ENCODE peak calls at places on chromosomes 7 and 10, in five cellular contexts. One of them, this sample, is unnamed.

GRCh38 chr10:80324086-80324485 is 32.5 kb downstream of the DYDC1 start:
- DNase-seq in EL: peak
- DNase-seq in NCI-H1930: no peak
- DNase-seq in cardiac muscle cell: peak
- DNase-seq in NCI-H2081: no peak
- DNase-seq in this sample: no peak

GRCh38 chr10:97584060-97584797 is at the start of gene HOGA1:
- DNase-seq in EL: peak
- DNase-seq in NCI-H2081: no peak
- DNase-seq in cardiac muscle cell: peak
- DNase-seq in NCI-H1930: no peak
- DNase-seq in this sample: no peak

GRCh38 chr7:17564678-17565209 is 266.3 kb downstream of the AHR start:
- DNase-seq in EL: peak
- DNase-seq in NCI-H2081: no peak
- DNase-seq in NCI-H1930: no peak
- DNase-seq in cardiac muscle cell: peak
- DNase-seq in this sample: no peak

GRCh38 chr10:37739181-37739580 is 118.2 kb downstream of the ZNF248 start:
- DNase-seq in cardiac muscle cell: no peak
- DNase-seq in EL: no peak
- DNase-seq in NCI-H1930: no peak
- DNase-seq in NCI-H2081: no peak
- DNase-seq in this sample: no peak

GRCh38 chr10:17358461-17358860 is 95.9 kb downstream of the ST8SIA6 start:
- DNase-seq in EL: no peak
- DNase-seq in NCI-H1930: no peak
- DNase-seq in cardiac muscle cell: no peak
- DNase-seq in NCI-H2081: no peak
- DNase-seq in this sample: no peak

GRCh38 chr7:38561166-38561565 is 70.0 kb downstream of the AMPH start:
- DNase-seq in cardiac muscle cell: no peak
- DNase-seq in EL: peak
- DNase-seq in NCI-H1930: no peak
- DNase-seq in NCI-H2081: no peak
- DNase-seq in this sample: no peak

GRCh38 chr7:14687241-14687640 is 215.3 kb downstream of the DGKB start:
- DNase-seq in NCI-H1930: no peak
- DNase-seq in cardiac muscle cell: no peak
- DNase-seq in EL: no peak
- DNase-seq in NCI-H2081: no peak
- DNase-seq in this sample: no peak

GRCh38 chr10:64257704-64258103 is 736.5 kb downstream of the REEP3 start:
- DNase-seq in EL: no peak
- DNase-seq in NCI-H2081: no peak
- DNase-seq in NCI-H1930: no peak
- DNase-seq in cardiac muscle cell: no peak
- DNase-seq in this sample: no peak

GRCh38 chr10:514137-514671 is 175.3 kb downstream of the DIP2C start:
- DNase-seq in NCI-H1930: peak
- DNase-seq in cardiac muscle cell: no peak
- DNase-seq in NCI-H2081: peak
- DNase-seq in EL: no peak
- DNase-seq in this sample: no peak

GRCh38 chr10:77496941-77497420 is 140.6 kb downstream of the KCNMA1 start:
- DNase-seq in EL: peak
- DNase-seq in NCI-H1930: no peak
- DNase-seq in NCI-H2081: peak
- DNase-seq in cardiac muscle cell: no peak
- DNase-seq in this sample: no peak

GRCh38 chr7:71733108-71733870 is 601.3 kb downstream of the GALNT17 start:
- DNase-seq in NCI-H1930: peak
- DNase-seq in NCI-H2081: peak
- DNase-seq in EL: peak
- DNase-seq in cardiac muscle cell: peak
- DNase-seq in this sample: peak

GRCh38 chr7:79615466-79615865 is 162.0 kb upstream of the MAGI2 start:
- DNase-seq in NCI-H2081: no peak
- DNase-seq in EL: no peak
- DNase-seq in NCI-H1930: no peak
- DNase-seq in cardiac muscle cell: peak
- DNase-seq in this sample: no peak

GRCh38 chr7:10568891-10569290 is 404.8 kb upstream of the PHF14 start:
- DNase-seq in EL: no peak
- DNase-seq in NCI-H2081: no peak
- DNase-seq in NCI-H1930: no peak
- DNase-seq in cardiac muscle cell: no peak
- DNase-seq in this sample: no peak

GRCh38 chr10:98259606-98260319 is 8.2 kb downstream of the LOXL4 start:
- DNase-seq in cardiac muscle cell: no peak
- DNase-seq in EL: no peak
- DNase-seq in NCI-H2081: no peak
- DNase-seq in NCI-H1930: no peak
- DNase-seq in this sample: no peak

GRCh38 chr10:34504534-34504933 is 310.6 kb downstream of the PARD3 start:
- DNase-seq in EL: peak
- DNase-seq in NCI-H2081: no peak
- DNase-seq in NCI-H1930: no peak
- DNase-seq in cardiac muscle cell: peak
- DNase-seq in this sample: no peak

GRCh38 chr10:70192325-70192966 is 22.1 kb upstream of the SAR1A start:
- DNase-seq in cardiac muscle cell: peak
- DNase-seq in NCI-H2081: no peak
- DNase-seq in NCI-H1930: no peak
- DNase-seq in EL: no peak
- DNase-seq in this sample: no peak

GRCh38 chr10:112754001-112754411 is 196.0 kb upstream of the TCF7L2 start:
- DNase-seq in NCI-H1930: no peak
- DNase-seq in cardiac muscle cell: peak
- DNase-seq in NCI-H2081: no peak
- DNase-seq in EL: peak
- DNase-seq in this sample: no peak

GRCh38 chr7:6154542-6155404 is 117.7 kb downstream of the CYTH3 start:
- DNase-seq in NCI-H2081: no peak
- DNase-seq in EL: no peak
- DNase-seq in cardiac muscle cell: no peak
- DNase-seq in NCI-H1930: no peak
- DNase-seq in this sample: no peak

GRCh38 chr7:81769891-81770818 is at the start of gene HGF:
- DNase-seq in cardiac muscle cell: peak
- DNase-seq in NCI-H1930: no peak
- DNase-seq in EL: peak
- DNase-seq in NCI-H2081: no peak
- DNase-seq in this sample: no peak

GRCh38 chr10:71312840-71313789 is 5.9 kb upstream of the SLC29A3 start:
- DNase-seq in NCI-H1930: no peak
- DNase-seq in cardiac muscle cell: peak
- DNase-seq in EL: peak
- DNase-seq in NCI-H2081: no peak
- DNase-seq in this sample: no peak

GRCh38 chr7:80499350-80499955 is 12.4 kb downstream of the GNAT3 start:
- DNase-seq in EL: peak
- DNase-seq in NCI-H2081: no peak
- DNase-seq in NCI-H1930: no peak
- DNase-seq in cardiac muscle cell: peak
- DNase-seq in this sample: no peak

GRCh38 chr10:79047875-79048638 is 20.7 kb upstream of the ZMIZ1 start:
- DNase-seq in NCI-H1930: no peak
- DNase-seq in cardiac muscle cell: no peak
- DNase-seq in EL: no peak
- DNase-seq in NCI-H2081: no peak
- DNase-seq in this sample: no peak

GRCh38 chr7:155773531-155773930 is 38.7 kb downstream of the SHH start:
- DNase-seq in NCI-H2081: no peak
- DNase-seq in EL: no peak
- DNase-seq in NCI-H1930: no peak
- DNase-seq in cardiac muscle cell: no peak
- DNase-seq in this sample: no peak

GRCh38 chr7:47534322-47535032 is 47.4 kb downstream of the TNS3 start:
- DNase-seq in NCI-H1930: no peak
- DNase-seq in cardiac muscle cell: no peak
- DNase-seq in EL: no peak
- DNase-seq in NCI-H2081: peak
- DNase-seq in this sample: no peak

This sample was measured in HAP-1.